ENCODE peak calls at places on chromosomes 16 and 17, in six cellular contexts. B, T, E, K, V and S are unnamed samples. For H3K36me3, the result is how much of the 10 kb centered on the place peaks cover.

GRCh38 chr17:28497931-28498330 is 8.2 kb upstream of the FOXN1 start:
- DNase-seq in B (no peak), T (peak), E (no peak), K (no peak), V (no peak), S (no peak)

GRCh38 chr16:25264599-25264998 is 7.0 kb upstream of the ZKSCAN2 start:
- DNase-seq in B (no peak), T (peak), E (peak), K (no peak), V (no peak), S (no peak)

GRCh38 chr17:18217412-18218015 is 7.9 kb upstream of the LLGL1 start:
- DNase-seq in B (peak), T (peak), E (peak), K (peak), V (peak), S (peak)

GRCh38 chr16:1584926-1585487 is 26.9 kb downstream of the IFT140 start:
- DNase-seq in B (no peak), T (no peak), E (no peak), K (no peak), V (no peak), S (no peak)

GRCh38 chr17:18958611-18959010 is 6.6 kb downstream of the SLC5A10 start:
- DNase-seq in B (no peak), T (no peak), E (no peak), K (no peak), V (no peak), S (no peak)

GRCh38 chr17:65698381-65699061 is 137.1 kb upstream of the AXIN2 start:
- DNase-seq in B (no peak), T (no peak), E (peak), K (no peak), V (no peak), S (no peak)

GRCh38 chr16:70380919-70381603 is 34.4 kb downstream of the DDX19A start:
- DNase-seq in B (peak), T (peak), E (peak), K (peak), V (peak), S (peak)

GRCh38 chr16:4790871-4791270 is 2.7 kb upstream of the SEPTIN12 start:
- DNase-seq in B (no peak), T (no peak), E (no peak), K (no peak), V (no peak), S (no peak)

GRCh38 chr17:75683467-75684041 is 16.4 kb downstream of the SAP30BP start:
- DNase-seq in B (no peak), T (peak), E (peak), K (no peak), V (no peak), S (no peak)

GRCh38 chr17:66667491-66668030 is 167.4 kb upstream of the CACNG5 start:
- DNase-seq in B (peak), T (no peak), E (no peak), K (no peak), V (peak), S (no peak)

GRCh38 chr17:57401556-57402488 is 145.5 kb downstream of the MSI2 start:
- DNase-seq in B (no peak), T (no peak), E (no peak), K (no peak), V (no peak), S (no peak)

GRCh38 chr16:31561698-31562233 is 34.1 kb downstream of the AHSP start:
- DNase-seq in B (no peak), T (no peak), E (no peak), K (no peak), V (no peak), S (no peak)

GRCh38 chr16:53865492-53865863 is 161.5 kb downstream of the FTO start:
- DNase-seq in B (no peak), T (no peak), E (peak), K (no peak), V (peak), S (no peak)

GRCh38 chr17:50426814-50427787 is 1.1 kb downstream of the ACSF2 start:
- DNase-seq in B (no peak), T (peak), E (peak), K (no peak), V (no peak), S (no peak)

GRCh38 chr16:72060405-72060804 is 2.6 kb upstream of the HPR start:
- DNase-seq in B (no peak), T (no peak), E (no peak), K (no peak), V (no peak), S (no peak)

GRCh38 chr17:9971991-9972390 is 66.9 kb upstream of the RCVRN start:
- DNase-seq in B (no peak), T (peak), E (peak), K (peak), V (no peak), S (peak)

GRCh38 chr17:42547698-42548069 is 5.0 kb upstream of the HSD17B1 start:
- DNase-seq in B (no peak), T (no peak), E (no peak), K (no peak), V (no peak), S (no peak)

GRCh38 chr17:10579270-10579669 is 29.8 kb upstream of the MYH2 start:
- DNase-seq in B (no peak), T (peak), E (no peak), K (no peak), V (peak), S (no peak)

GRCh38 chr16:50724237-50724747 is 17.6 kb upstream of the CYLD start:
- DNase-seq in B (no peak), T (no peak), E (no peak), K (no peak), V (no peak), S (no peak)

GRCh38 chr17:6603746-6604325 is 36.7 kb downstream of the KIAA0753 start:
- DNase-seq in B (no peak), T (no peak), E (no peak), K (no peak), V (no peak), S (peak)

GRCh38 chr17:76472258-76472645 is 4.8 kb downstream of the AANAT start:
- DNase-seq in B (no peak), T (no peak), E (no peak), K (no peak), V (no peak), S (no peak)

GRCh38 chr17:43810226-43810715 is 22.7 kb downstream of the MPP3 start:
- DNase-seq in B (no peak), T (no peak), E (no peak), K (no peak), V (no peak), S (no peak)

GRCh38 chr17:81097943-81098308 is 63.0 kb downstream of the BAIAP2 start:
- DNase-seq in B (no peak), T (peak), E (peak), K (peak), V (no peak), S (no peak)

GRCh38 chr17:79506150-79506870 is 104.5 kb downstream of the RBFOX3 start:
- DNase-seq in B (no peak), T (no peak), E (no peak), K (no peak), V (no peak), S (no peak)

GRCh38 chr17:2054262-2054739 is 602 bp upstream of the HIC1 start:
- DNase-seq in B (no peak), T (peak), E (peak), K (no peak), V (no peak), S (no peak)

GRCh38 chr17:81249233-81250040 is 10.3 kb downstream of the NDUFAF8 start:
- DNase-seq in B (no peak), T (no peak), E (peak), K (peak), V (no peak), S (no peak)

GRCh38 chr16:12580809-12581208 is 222.9 kb downstream of the CPPED1 start:
- DNase-seq in B (no peak), T (no peak), E (no peak), K (no peak), V (no peak), S (no peak)

GRCh38 chr16:65062736-65063583 is 58.9 kb downstream of the CDH11 start:
- DNase-seq in B (no peak), T (no peak), E (no peak), K (no peak), V (no peak), S (no peak)

GRCh38 chr17:43367588-43368242 is 31.1 kb upstream of the ARL4D start:
- DNase-seq in B (no peak), T (peak), E (peak), K (no peak), V (peak), S (no peak)

GRCh38 chr16:77238593-77238992 is 39.4 kb downstream of the SYCE1L start:
- DNase-seq in B (no peak), T (peak), E (no peak), K (no peak), V (no peak), S (no peak)

GRCh38 chr17:6455321-6455705 is 11.1 kb downstream of the PIMREG start:
- DNase-seq in B (no peak), T (no peak), E (peak), K (peak), V (no peak), S (peak)

DNA sequence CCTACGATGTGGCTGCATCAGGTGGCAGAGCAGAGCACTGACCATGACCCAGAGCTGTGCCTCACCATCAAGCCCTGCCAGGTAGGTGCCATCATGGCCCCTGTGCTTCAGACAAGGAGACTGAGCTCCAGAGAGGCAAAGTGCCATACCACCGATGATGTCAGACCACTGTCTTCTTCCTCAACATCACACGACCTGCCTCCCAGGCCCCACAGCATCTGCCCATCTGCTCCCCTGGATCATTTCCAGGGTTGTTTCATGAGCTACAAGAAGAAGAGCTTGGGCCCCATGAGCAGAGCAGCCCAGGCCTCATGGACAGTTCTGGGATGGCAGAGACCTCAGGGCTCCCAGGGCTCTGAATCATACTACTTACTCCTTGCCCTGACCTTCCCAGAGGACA is 9.9 kb downstream of the XYLT1 start:
- DNase-seq in B (no peak), T (no peak), E (peak), K (no peak), V (no peak), S (no peak)
- H3K27ac ChIP-seq in B (no peak), T (no peak), E (no peak), K (no peak), V (peak), S (no peak)

DNA sequence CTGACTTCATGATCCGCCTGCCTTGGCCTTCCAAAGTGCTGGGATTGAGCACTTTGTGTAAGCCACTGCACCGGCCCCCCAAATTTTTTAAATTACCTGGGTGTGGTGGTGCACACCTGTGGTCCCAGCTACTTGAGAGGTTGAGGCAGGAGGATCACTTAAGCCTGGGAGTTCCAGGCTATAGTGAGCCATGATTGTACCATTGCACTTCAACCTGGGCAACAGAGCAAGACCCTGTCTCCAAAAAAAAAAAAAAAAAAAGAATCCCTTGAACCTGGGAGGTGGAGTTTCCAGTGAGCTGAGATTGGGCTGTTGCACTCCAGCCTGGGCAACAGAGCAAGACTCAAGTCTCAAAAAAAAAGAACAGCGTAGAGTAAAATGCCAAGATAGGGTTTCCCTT is 15.2 kb downstream of the ZNF276 start:
- DNase-seq in B (no peak), T (no peak), E (no peak), K (no peak), V (no peak), S (no peak)
- H3K36me3 ChIP-seq in B (half or more), T (under half), E (under half), K (half or more), V (under half), S (under half)

DNA sequence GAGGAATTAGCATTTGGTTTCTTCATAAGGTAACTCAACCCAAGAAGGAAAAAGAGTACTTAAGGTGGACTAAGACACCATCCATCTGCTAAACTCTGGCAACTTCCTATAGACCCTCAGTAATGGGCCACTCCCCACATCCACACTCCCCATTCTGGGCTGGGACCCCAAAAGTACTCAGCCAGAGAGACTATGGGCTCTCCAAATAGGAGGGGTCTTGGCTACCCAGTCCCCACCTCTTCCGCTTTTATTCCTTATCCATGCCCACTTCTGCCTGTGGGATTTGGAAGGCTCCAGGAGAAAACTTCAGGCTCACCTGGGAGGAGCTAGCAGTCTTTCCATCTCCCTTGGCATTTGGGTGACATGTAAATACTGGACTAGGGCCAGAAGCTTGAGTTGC is 164.5 kb upstream of the CCL2 start:
- DNase-seq in B (no peak), T (no peak), E (no peak), K (no peak), V (no peak), S (no peak)
- H3K27ac ChIP-seq in B (no peak), T (no peak), E (no peak), K (no peak), V (no peak), S (no peak)

DNA sequence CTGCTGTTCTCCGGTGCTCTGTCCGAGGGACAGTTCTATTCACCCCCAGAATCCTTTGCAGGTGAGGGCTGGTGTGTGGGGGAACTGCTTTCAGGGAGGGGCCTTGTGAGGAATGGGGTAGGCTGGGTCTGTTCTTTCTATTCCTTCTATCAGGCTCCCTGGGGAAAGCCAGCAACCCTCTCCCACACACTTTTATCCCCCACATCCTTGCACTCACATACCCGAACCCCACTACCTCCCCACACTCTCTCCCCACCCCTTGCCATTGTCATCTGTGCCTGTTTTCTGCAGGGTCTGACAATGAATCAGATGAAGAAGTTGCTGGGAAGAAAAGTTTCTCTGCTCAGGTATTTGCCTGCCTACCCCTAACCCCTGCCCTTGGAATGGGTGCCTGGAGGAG is 6.4 kb upstream of the TCAP start:
- DNase-seq in B (no peak), T (no peak), E (no peak), K (no peak), V (no peak), S (no peak)
- H3K36me3 ChIP-seq in B (half or more), T (under half), E (under half), K (half or more), V (under half), S (under half)

GRCh38 chr16:23131036-23131435 is 18.2 kb downstream of the USP31 start:
- DNase-seq in B (no peak), T (no peak), E (no peak), K (no peak), V (no peak), S (no peak)

GRCh38 chr16:23125277-23125676 is 24.0 kb downstream of the USP31 start:
- DNase-seq in B (no peak), T (no peak), E (no peak), K (no peak), V (no peak), S (no peak)

GRCh38 chr16:23129686-23130085 is 19.6 kb downstream of the USP31 start:
- DNase-seq in B (no peak), T (no peak), E (no peak), K (no peak), V (no peak), S (no peak)

GRCh38 chr16:23131436-23131835 is 17.8 kb downstream of the USP31 start:
- DNase-seq in B (no peak), T (no peak), E (no peak), K (no peak), V (no peak), S (no peak)

GRCh38 chr16:23128056-23128455 is 21.2 kb downstream of the USP31 start:
- DNase-seq in B (no peak), T (no peak), E (no peak), K (no peak), V (no peak), S (no peak)
- H3K27ac ChIP-seq in B (no peak), T (no peak), E (no peak), K (no peak), V (no peak), S (no peak)

GRCh38 chr17:78092794-78093324 is 35.7 kb downstream of the TMC6 start:
- DNase-seq in B (no peak), T (peak), E (no peak), K (no peak), V (no peak), S (no peak)
- H3K36me3 ChIP-seq in B (half or more), T (under half), E (under half), K (half or more), V (under half), S (under half)

DNA sequence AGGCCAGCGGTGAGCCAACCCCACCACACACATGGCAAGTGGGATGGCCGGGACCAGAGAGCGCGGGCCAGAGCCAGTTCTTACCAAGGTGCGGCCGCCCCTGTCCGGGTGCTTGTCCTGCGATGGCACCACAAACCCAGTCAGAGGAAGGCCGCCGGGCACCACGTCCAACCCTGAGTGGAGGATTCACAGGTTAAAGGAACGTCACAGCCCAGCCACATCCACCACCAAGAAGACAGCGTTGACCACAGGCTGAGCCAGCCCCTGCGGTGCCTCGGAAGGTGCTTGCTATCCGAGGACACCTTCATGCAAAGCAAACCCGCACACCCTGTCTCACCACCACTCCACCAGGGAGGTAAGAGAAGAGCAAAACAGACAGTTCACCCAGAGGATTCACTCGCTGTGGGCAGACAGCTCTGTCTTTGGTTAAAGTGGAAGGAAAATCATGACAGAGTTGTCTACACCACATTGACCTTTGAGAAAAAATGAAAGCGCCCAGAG is 15.8 kb downstream of the SLX4 start:
- DNase-seq in B (no peak), T (no peak), E (no peak), K (no peak), V (no peak), S (no peak)
- H3K27ac ChIP-seq in B (no peak), T (no peak), E (no peak), K (no peak), V (no peak), S (no peak)

GRCh38 chr17:73826181-73826871 is 182.1 kb upstream of the SDK2 start:
- DNase-seq in B (no peak), T (no peak), E (no peak), K (no peak), V (no peak), S (peak)
- H3K36me3 ChIP-seq in B (under half), T (under half), E (under half), K (under half), V (under half), S (under half)